ENCODE peak calls at places on chromosomes 4 and X, in five cellular contexts. C is coronary artery, N is endodermal cell, U is neural progenitor cell, L is neuronal stem cell. V is an unnamed sample.

GRCh38 chr4:7928711-7929505 is 10.8 kb downstream of the AFAP1 start:
- DNase-seq in C (no peak), N (no peak), U (peak; percentile 46), L (no peak), V (no peak)

GRCh38 chr4:150817017-150817416 is 198.1 kb downstream of the LRBA start:
- DNase-seq in C (no peak), N (no peak), U (no peak), L (no peak), V (no peak)

GRCh38 chr4:7430965-7431695 is 3.6 kb downstream of the PSAPL1 start:
- DNase-seq in C (no peak), N (peak; percentile 52), U (no peak), L (no peak), V (no peak)

GRCh38 chr4:7199771-7200441 is 7.6 kb downstream of the SORCS2 start:
- DNase-seq in C (peak; percentile 70), N (peak; percentile 37), U (no peak), L (no peak), V (no peak)

GRCh38 chr4:118954246-118954645 is 65.6 kb downstream of the SYNPO2 start:
- DNase-seq in C (no peak), N (no peak), U (no peak), L (no peak), V (no peak)

GRCh38 chr4:12852338-12853307 is 631.5 kb downstream of the RAB28 start:
- DNase-seq in C (no peak), N (peak; percentile 54), U (peak; percentile 73), L (peak; percentile 55), V (peak; percentile 55)

GRCh38 chrX:43474321-43474720 is 181.8 kb upstream of the MAOA start:
- DNase-seq in C (no peak), N (peak; percentile 71), U (peak; percentile 27), L (no peak), V (no peak)

GRCh38 chr4:100736651-100737450 is 219.0 kb upstream of the EMCN start:
- DNase-seq in C (no peak), N (no peak), U (no peak), L (peak; percentile 9), V (no peak)

GRCh38 chr4:100828986-100829685 is 311.3 kb upstream of the EMCN start:
- DNase-seq in C (no peak), N (no peak), U (no peak), L (no peak), V (no peak)

GRCh38 chr4:61380865-61381264 is 180.7 kb downstream of the ADGRL3 start:
- DNase-seq in C (no peak), N (peak; percentile 49), U (peak; percentile 7), L (no peak), V (no peak)

GRCh38 chr4:183118585-183118984 is 19.5 kb downstream of the WWC2 start:
- DNase-seq in C (no peak), N (no peak), U (peak; percentile 70), L (peak; percentile 66), V (no peak)

GRCh38 chr4:102263024-102263787 is 82.1 kb downstream of the SLC39A8 start:
- DNase-seq in C (no peak), N (no peak), U (peak; percentile 66), L (peak; percentile 41), V (no peak)

GRCh38 chr4:74397748-74398426 is 32.9 kb downstream of the EREG start:
- DNase-seq in C (no peak), N (no peak), U (no peak), L (no peak), V (no peak)

GRCh38 chr4:155999743-156000142 is 46.1 kb upstream of the CTSO start:
- DNase-seq in C (no peak), N (peak; percentile 91), U (peak; percentile 90), L (peak; percentile 44), V (peak; percentile 61)

GRCh38 chr4:57190651-57191481 is 80.7 kb upstream of the IGFBP7 start:
- DNase-seq in C (no peak), N (peak; percentile 94), U (peak; percentile 64), L (peak; percentile 47), V (peak; percentile 94)

GRCh38 chrX:129686422-129686948 is 31.7 kb upstream of the APLN start:
- DNase-seq in C (peak; percentile 68), N (no peak), U (no peak), L (no peak), V (no peak)

GRCh38 chr4:4860803-4861591 is 1.5 kb downstream of the MSX1 start:
- DNase-seq in C (no peak), N (peak; percentile 76), U (peak; percentile 76), L (no peak), V (no peak)

GRCh38 chr4:24980064-24980690 is 50.6 kb downstream of the LGI2 start:
- DNase-seq in C (no peak), N (peak; percentile 81), U (peak; percentile 71), L (peak; percentile 54), V (peak; percentile 57)

GRCh38 chr4:150510176-150510875 is 71.6 kb upstream of the MAB21L2 start:
- DNase-seq in C (no peak), N (no peak), U (peak; percentile 15), L (peak; percentile 9), V (no peak)

GRCh38 chrX:129706395-129707072 is 32.2 kb upstream of the XPNPEP2 start:
- DNase-seq in C (peak; percentile 69), N (peak; percentile 20), U (no peak), L (no peak), V (no peak)

GRCh38 chr4:105838082-105838481 is 57.2 kb upstream of the NPNT start:
- DNase-seq in C (no peak), N (no peak), U (no peak), L (no peak), V (no peak)

GRCh38 chr4:14023901-14024300 is 396.4 kb upstream of the BOD1L1 start:
- DNase-seq in C (no peak), N (no peak), U (no peak), L (no peak), V (no peak)

GRCh38 chr4:93760284-93760683 is 68.3 kb upstream of the ATOH1 start:
- DNase-seq in C (no peak), N (no peak), U (no peak), L (no peak), V (no peak)

GRCh38 chrX:82362550-82362949 is 1145.5 kb upstream of the POU3F4 start:
- DNase-seq in C (no peak), N (no peak), U (no peak), L (no peak), V (no peak)

GRCh38 chr4:161336016-161336415 is 827.8 kb downstream of the FSTL5 start:
- DNase-seq in C (no peak), N (no peak), U (no peak), L (no peak), V (no peak)

GRCh38 chr4:174324725-174325124 is 41.0 kb downstream of the CEP44 start:
- DNase-seq in C (no peak), N (no peak), U (no peak), L (no peak), V (no peak)

GRCh38 chr4:124288706-124289486 is 423.6 kb downstream of the ANKRD50 start:
- DNase-seq in C (no peak), N (no peak), U (no peak), L (no peak), V (no peak)
- H3K27ac ChIP-seq in C (no peak overlapping the region), N (no peak overlapping the region), U (no peak overlapping the region), L (no peak overlapping the region), V (no peak overlapping the region)

GRCh38 chrX:155874571-155875244 is 6.4 kb upstream of the VAMP7 start:
- DNase-seq in C (no peak), N (no peak), U (no peak), L (no peak), V (no peak)
- H3K4me3 ChIP-seq in C (peak overlapping the region; percentile 38), N (no peak overlapping the region), U (no peak overlapping the region), L (no peak overlapping the region), V (no peak overlapping the region)

DNA sequence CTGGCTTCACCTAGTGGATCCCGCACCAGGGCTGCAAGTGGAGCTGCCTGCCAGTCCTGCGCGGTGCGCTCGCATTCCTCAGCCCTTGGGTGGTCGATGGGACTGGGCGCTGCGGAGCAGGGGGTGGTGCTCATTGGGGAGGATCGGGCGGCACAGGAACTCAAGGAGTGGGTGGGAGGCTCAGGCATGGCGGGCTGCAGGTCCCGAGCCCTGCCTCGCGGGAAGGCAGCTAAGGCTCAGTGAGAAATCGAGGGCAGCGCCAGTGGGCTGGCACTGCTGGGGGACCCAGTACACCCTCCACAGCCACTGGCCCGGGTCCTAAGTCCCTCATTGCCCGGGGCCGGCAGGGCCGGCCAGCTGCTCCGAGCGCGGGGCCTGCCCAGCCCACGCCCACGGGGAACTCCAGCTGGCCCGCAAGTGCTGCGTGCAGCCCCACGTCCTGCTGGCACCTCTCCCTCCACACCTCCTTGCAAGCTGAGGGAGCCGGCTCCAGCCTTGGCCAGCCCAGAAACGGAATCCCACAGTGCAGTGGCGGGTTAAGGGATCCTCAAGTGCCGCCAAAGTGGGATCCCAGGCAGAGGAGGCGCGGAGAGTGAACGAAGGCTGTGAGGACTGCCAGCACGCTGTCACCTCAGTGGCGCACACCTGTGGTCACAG is 27.6 kb upstream of the PGRMC1 start:
- DNase-seq in C (no peak), N (no peak), U (no peak), L (no peak), V (no peak)
- H3K27ac ChIP-seq in C (no peak overlapping the region), N (no peak overlapping the region), U (no peak overlapping the region), L (no peak overlapping the region), V (no peak overlapping the region)

GRCh38 chrX:139194571-139195280 is 335.8 kb upstream of the F9 start:
- DNase-seq in C (no peak), N (peak; percentile 62), U (peak; percentile 44), L (no peak), V (no peak)
- H3K4me3 ChIP-seq in C (peak overlapping the region; percentile 65), N (no peak overlapping the region), U (peak overlapping the region; percentile 36), L (no peak overlapping the region), V (peak overlapping the region; percentile 35)

DNA sequence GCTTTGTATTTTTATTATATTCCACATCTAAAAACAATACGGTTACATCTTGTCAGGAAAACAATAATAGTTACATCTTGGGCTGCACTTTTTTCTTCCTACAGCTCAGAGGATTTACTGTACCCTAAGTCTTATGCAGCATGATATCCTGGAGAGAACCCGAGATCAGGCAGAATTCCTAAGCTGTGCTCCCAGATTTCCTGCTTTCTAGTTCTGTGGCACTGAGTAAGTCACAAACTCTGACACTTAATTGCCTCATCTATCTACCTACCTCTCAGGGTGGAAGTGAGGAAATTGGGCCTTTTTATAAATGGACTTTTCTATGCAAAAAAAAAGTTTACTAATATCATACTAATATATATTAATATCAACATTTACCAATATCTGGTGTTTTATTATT is 438.5 kb downstream of the INPP4B start:
- DNase-seq in C (no peak), N (no peak), U (no peak), L (no peak), V (no peak)
- H3K27ac ChIP-seq in C (no peak overlapping the region), N (no peak overlapping the region), U (no peak overlapping the region), L (no peak overlapping the region), V (no peak overlapping the region)

GRCh38 chr4:176380352-176381157 is 60.8 kb downstream of the SPCS3 start:
- DNase-seq in C (no peak), N (no peak), U (no peak), L (no peak), V (no peak)
- H3K4me3 ChIP-seq in C (no peak overlapping the region), N (no peak overlapping the region), U (no peak overlapping the region), L (no peak overlapping the region), V (no peak overlapping the region)

DNA sequence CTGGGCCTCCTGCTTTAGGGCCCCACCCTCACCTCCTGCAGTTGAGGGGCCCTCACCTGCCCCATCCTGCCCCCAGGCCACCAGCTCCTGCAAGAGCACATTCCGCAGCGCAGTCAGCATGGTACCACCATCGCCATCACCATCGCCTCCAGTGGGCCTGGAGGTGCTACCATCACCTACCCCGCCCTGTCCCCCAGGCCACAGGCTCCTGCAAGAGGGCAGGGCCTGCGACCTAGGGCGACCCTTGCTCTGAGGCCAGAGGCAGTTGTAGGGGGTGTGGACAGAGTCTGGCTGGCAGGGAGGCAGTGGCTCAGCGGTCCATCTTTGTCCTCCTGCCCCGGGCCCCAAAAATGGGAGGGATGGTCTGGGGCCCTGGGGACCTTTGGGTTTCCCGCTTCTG is 3.9 kb upstream of the HAUS7 start:
- DNase-seq in C (no peak), N (no peak), U (no peak), L (no peak), V (no peak)
- H3K27ac ChIP-seq in C (peak overlapping the region; percentile 48), N (no peak overlapping the region), U (no peak overlapping the region), L (no peak overlapping the region), V (no peak overlapping the region)

V was measured in iPS DF 6.9.